ENCODE peak calls at places on chromosomes 3 and 15, in nine cellular contexts. One of them, this sample, is unnamed.

GRCh38 chr15:42911058-42911592 is 9.5 kb downstream of the TTBK2 start:
- DNase-seq in ovary: no peak
- DNase-seq in vagina: no peak
- DNase-seq in esophagus squamous epithelium: no peak
- DNase-seq in Peyer's patch: no peak
- DNase-seq in HCT116: no peak
- DNase-seq in IMR-90: peak
- DNase-seq in heart left ventricle: no peak
- DNase-seq in sigmoid colon: no peak
- DNase-seq in this sample: no peak

GRCh38 chr3:50271314-50272072 is 2.5 kb downstream of the SEMA3B start:
- DNase-seq in ovary: no peak
- DNase-seq in vagina: no peak
- DNase-seq in esophagus squamous epithelium: no peak
- DNase-seq in Peyer's patch: peak
- DNase-seq in HCT116: no peak
- DNase-seq in IMR-90: no peak
- DNase-seq in heart left ventricle: no peak
- DNase-seq in sigmoid colon: no peak
- DNase-seq in this sample: no peak

GRCh38 chr15:92915766-92916435 is 15.8 kb downstream of the CHD2 start:
- DNase-seq in ovary: no peak
- DNase-seq in vagina: no peak
- DNase-seq in esophagus squamous epithelium: no peak
- DNase-seq in Peyer's patch: no peak
- DNase-seq in HCT116: no peak
- DNase-seq in IMR-90: peak
- DNase-seq in heart left ventricle: no peak
- DNase-seq in sigmoid colon: no peak
- DNase-seq in this sample: no peak

GRCh38 chr3:184552296-184552695 is 9.3 kb upstream of the EPHB3 start:
- DNase-seq in ovary: no peak
- DNase-seq in vagina: no peak
- DNase-seq in esophagus squamous epithelium: no peak
- DNase-seq in Peyer's patch: no peak
- DNase-seq in HCT116: no peak
- DNase-seq in IMR-90: no peak
- DNase-seq in heart left ventricle: no peak
- DNase-seq in sigmoid colon: no peak
- DNase-seq in this sample: no peak

GRCh38 chr15:93973287-93973686 is 258.1 kb upstream of the MCTP2 start:
- DNase-seq in ovary: no peak
- DNase-seq in vagina: no peak
- DNase-seq in esophagus squamous epithelium: no peak
- DNase-seq in Peyer's patch: peak
- DNase-seq in HCT116: no peak
- DNase-seq in IMR-90: no peak
- DNase-seq in heart left ventricle: peak
- DNase-seq in sigmoid colon: peak
- DNase-seq in this sample: no peak

GRCh38 chr3:87501076-87501475 is 224.7 kb upstream of the POU1F1 start:
- DNase-seq in ovary: no peak
- DNase-seq in vagina: no peak
- DNase-seq in esophagus squamous epithelium: no peak
- DNase-seq in Peyer's patch: no peak
- DNase-seq in HCT116: no peak
- DNase-seq in IMR-90: no peak
- DNase-seq in heart left ventricle: no peak
- DNase-seq in sigmoid colon: no peak
- DNase-seq in this sample: no peak

GRCh38 chr3:120481056-120481455 is 30.3 kb upstream of the FSTL1 start:
- DNase-seq in ovary: no peak
- DNase-seq in vagina: peak
- DNase-seq in esophagus squamous epithelium: no peak
- DNase-seq in Peyer's patch: no peak
- DNase-seq in HCT116: no peak
- DNase-seq in IMR-90: no peak
- DNase-seq in heart left ventricle: no peak
- DNase-seq in sigmoid colon: no peak
- DNase-seq in this sample: no peak

GRCh38 chr3:171614318-171614967 is 154.2 kb upstream of the TNIK start:
- DNase-seq in ovary: peak
- DNase-seq in vagina: no peak
- DNase-seq in esophagus squamous epithelium: no peak
- DNase-seq in Peyer's patch: no peak
- DNase-seq in HCT116: no peak
- DNase-seq in IMR-90: peak
- DNase-seq in heart left ventricle: peak
- DNase-seq in sigmoid colon: no peak
- DNase-seq in this sample: no peak

GRCh38 chr15:36982441-36982840 is 117.9 kb downstream of the MEIS2 start:
- DNase-seq in ovary: no peak
- DNase-seq in vagina: no peak
- DNase-seq in esophagus squamous epithelium: no peak
- DNase-seq in Peyer's patch: no peak
- DNase-seq in HCT116: no peak
- DNase-seq in IMR-90: peak
- DNase-seq in heart left ventricle: no peak
- DNase-seq in sigmoid colon: no peak
- DNase-seq in this sample: no peak

GRCh38 chr3:11532865-11533490 is 110.7 kb downstream of the VGLL4 start:
- DNase-seq in ovary: peak
- DNase-seq in vagina: no peak
- DNase-seq in esophagus squamous epithelium: no peak
- DNase-seq in Peyer's patch: no peak
- DNase-seq in HCT116: no peak
- DNase-seq in IMR-90: peak
- DNase-seq in heart left ventricle: no peak
- DNase-seq in sigmoid colon: peak
- DNase-seq in this sample: no peak

GRCh38 chr3:133426721-133427120 is 26.9 kb downstream of the BFSP2 start:
- DNase-seq in ovary: no peak
- DNase-seq in vagina: no peak
- DNase-seq in esophagus squamous epithelium: no peak
- DNase-seq in Peyer's patch: no peak
- DNase-seq in HCT116: no peak
- DNase-seq in IMR-90: peak
- DNase-seq in heart left ventricle: no peak
- DNase-seq in sigmoid colon: no peak
- DNase-seq in this sample: no peak

GRCh38 chr15:48806151-48806550 is 4.7 kb downstream of the CEP152 start:
- DNase-seq in ovary: no peak
- DNase-seq in vagina: no peak
- DNase-seq in esophagus squamous epithelium: no peak
- DNase-seq in Peyer's patch: no peak
- DNase-seq in HCT116: no peak
- DNase-seq in IMR-90: peak
- DNase-seq in heart left ventricle: peak
- DNase-seq in sigmoid colon: no peak
- DNase-seq in this sample: no peak

GRCh38 chr15:100602064-100602821 is at the start of the genes ASB7 and LINS1:
- DNase-seq in ovary: peak
- DNase-seq in vagina: peak
- DNase-seq in esophagus squamous epithelium: peak
- DNase-seq in Peyer's patch: peak
- DNase-seq in HCT116: peak
- DNase-seq in IMR-90: peak
- DNase-seq in heart left ventricle: peak
- DNase-seq in sigmoid colon: peak
- DNase-seq in this sample: peak
- TF ChIP-seq POLR2A in ovary: no peak
- TF ChIP-seq POLR2A in vagina: no peak
- TF ChIP-seq POLR2A in esophagus squamous epithelium: no peak
- TF ChIP-seq POLR2A in Peyer's patch: peak
- TF ChIP-seq POLR2A in HCT116: peak
- TF ChIP-seq POLR2A in IMR-90: no peak
- TF ChIP-seq POLR2A in heart left ventricle: peak
- TF ChIP-seq POLR2A in sigmoid colon: no peak
- TF ChIP-seq POLR2A in this sample: peak

GRCh38 chr3:69205385-69205784 is 83.0 kb upstream of the LMOD3 start:
- DNase-seq in ovary: no peak
- DNase-seq in vagina: no peak
- DNase-seq in esophagus squamous epithelium: no peak
- DNase-seq in Peyer's patch: no peak
- DNase-seq in HCT116: no peak
- DNase-seq in IMR-90: no peak
- DNase-seq in heart left ventricle: no peak
- DNase-seq in sigmoid colon: no peak
- DNase-seq in this sample: no peak

GRCh38 chr3:69207036-69207435 is 84.6 kb upstream of the LMOD3 start:
- DNase-seq in ovary: no peak
- DNase-seq in vagina: no peak
- DNase-seq in esophagus squamous epithelium: no peak
- DNase-seq in Peyer's patch: no peak
- DNase-seq in HCT116: no peak
- DNase-seq in IMR-90: no peak
- DNase-seq in heart left ventricle: no peak
- DNase-seq in sigmoid colon: no peak
- DNase-seq in this sample: no peak

GRCh38 chr3:69203631-69204314 is 81.4 kb upstream of the LMOD3 start:
- DNase-seq in ovary: no peak
- DNase-seq in vagina: no peak
- DNase-seq in esophagus squamous epithelium: no peak
- DNase-seq in Peyer's patch: no peak
- DNase-seq in HCT116: no peak
- DNase-seq in IMR-90: no peak
- DNase-seq in heart left ventricle: no peak
- DNase-seq in sigmoid colon: no peak
- DNase-seq in this sample: no peak

GRCh38 chr3:69201658-69202057 is 79.3 kb upstream of the LMOD3 start:
- DNase-seq in ovary: no peak
- DNase-seq in vagina: no peak
- DNase-seq in esophagus squamous epithelium: no peak
- DNase-seq in Peyer's patch: no peak
- DNase-seq in HCT116: no peak
- DNase-seq in IMR-90: no peak
- DNase-seq in heart left ventricle: no peak
- DNase-seq in sigmoid colon: no peak
- DNase-seq in this sample: peak

GRCh38 chr3:69204315-69204957 is 82.0 kb upstream of the LMOD3 start:
- DNase-seq in ovary: no peak
- DNase-seq in vagina: no peak
- DNase-seq in esophagus squamous epithelium: no peak
- DNase-seq in Peyer's patch: no peak
- DNase-seq in HCT116: no peak
- DNase-seq in IMR-90: peak
- DNase-seq in heart left ventricle: peak
- DNase-seq in sigmoid colon: no peak
- DNase-seq in this sample: no peak
- TF ChIP-seq POLR2A in ovary: no peak
- TF ChIP-seq POLR2A in vagina: no peak
- TF ChIP-seq POLR2A in esophagus squamous epithelium: no peak
- TF ChIP-seq POLR2A in Peyer's patch: no peak
- TF ChIP-seq POLR2A in HCT116: no peak
- TF ChIP-seq POLR2A in IMR-90: no peak
- TF ChIP-seq POLR2A in heart left ventricle: no peak
- TF ChIP-seq POLR2A in sigmoid colon: no peak
- TF ChIP-seq POLR2A in this sample: no peak

GRCh38 chr3:9947025-9947995 is 4.9 kb downstream of the PRRT3 start:
- DNase-seq in ovary: peak
- DNase-seq in vagina: no peak
- DNase-seq in esophagus squamous epithelium: no peak
- DNase-seq in Peyer's patch: peak
- DNase-seq in HCT116: peak
- DNase-seq in IMR-90: peak
- DNase-seq in heart left ventricle: peak
- DNase-seq in sigmoid colon: peak
- DNase-seq in this sample: peak
- TF ChIP-seq POLR2A in ovary: no peak
- TF ChIP-seq POLR2A in vagina: no peak
- TF ChIP-seq POLR2A in esophagus squamous epithelium: no peak
- TF ChIP-seq POLR2A in Peyer's patch: no peak
- TF ChIP-seq POLR2A in HCT116: peak
- TF ChIP-seq POLR2A in IMR-90: no peak
- TF ChIP-seq POLR2A in heart left ventricle: no peak
- TF ChIP-seq POLR2A in sigmoid colon: no peak
- TF ChIP-seq POLR2A in this sample: peak

GRCh38 chr15:45871121-45871855 is 236.5 kb downstream of the SQOR start:
- DNase-seq in ovary: no peak
- DNase-seq in vagina: no peak
- DNase-seq in esophagus squamous epithelium: no peak
- DNase-seq in Peyer's patch: no peak
- DNase-seq in HCT116: no peak
- DNase-seq in IMR-90: no peak
- DNase-seq in heart left ventricle: no peak
- DNase-seq in sigmoid colon: no peak
- DNase-seq in this sample: no peak
- TF ChIP-seq POLR2A in ovary: no peak
- TF ChIP-seq POLR2A in vagina: no peak
- TF ChIP-seq POLR2A in esophagus squamous epithelium: no peak
- TF ChIP-seq POLR2A in Peyer's patch: no peak
- TF ChIP-seq POLR2A in HCT116: no peak
- TF ChIP-seq POLR2A in IMR-90: no peak
- TF ChIP-seq POLR2A in heart left ventricle: no peak
- TF ChIP-seq POLR2A in sigmoid colon: no peak
- TF ChIP-seq POLR2A in this sample: no peak

GRCh38 chr15:89807689-89808088 is 7.0 kb downstream of the ANPEP start:
- DNase-seq in ovary: no peak
- DNase-seq in vagina: no peak
- DNase-seq in esophagus squamous epithelium: no peak
- DNase-seq in Peyer's patch: no peak
- DNase-seq in HCT116: no peak
- DNase-seq in IMR-90: no peak
- DNase-seq in heart left ventricle: no peak
- DNase-seq in sigmoid colon: no peak
- DNase-seq in this sample: no peak

GRCh38 chr15:89805241-89806216 is 9.1 kb downstream of the ANPEP start:
- DNase-seq in ovary: no peak
- DNase-seq in vagina: no peak
- DNase-seq in esophagus squamous epithelium: no peak
- DNase-seq in Peyer's patch: no peak
- DNase-seq in HCT116: no peak
- DNase-seq in IMR-90: no peak
- DNase-seq in heart left ventricle: no peak
- DNase-seq in sigmoid colon: no peak
- DNase-seq in this sample: no peak

GRCh38 chr15:89808160-89808870 is 6.3 kb downstream of the ANPEP start:
- DNase-seq in ovary: no peak
- DNase-seq in vagina: no peak
- DNase-seq in esophagus squamous epithelium: no peak
- DNase-seq in Peyer's patch: no peak
- DNase-seq in HCT116: no peak
- DNase-seq in IMR-90: no peak
- DNase-seq in heart left ventricle: no peak
- DNase-seq in sigmoid colon: no peak
- DNase-seq in this sample: no peak

GRCh38 chr15:89806217-89806564 is 8.5 kb downstream of the ANPEP start:
- DNase-seq in ovary: no peak
- DNase-seq in vagina: no peak
- DNase-seq in esophagus squamous epithelium: no peak
- DNase-seq in Peyer's patch: no peak
- DNase-seq in HCT116: no peak
- DNase-seq in IMR-90: no peak
- DNase-seq in heart left ventricle: no peak
- DNase-seq in sigmoid colon: no peak
- DNase-seq in this sample: no peak

GRCh38 chr15:89806565-89807550 is 7.8 kb downstream of the ANPEP start:
- DNase-seq in ovary: no peak
- DNase-seq in vagina: no peak
- DNase-seq in esophagus squamous epithelium: no peak
- DNase-seq in Peyer's patch: peak
- DNase-seq in HCT116: no peak
- DNase-seq in IMR-90: no peak
- DNase-seq in heart left ventricle: no peak
- DNase-seq in sigmoid colon: no peak
- DNase-seq in this sample: no peak
- TF ChIP-seq POLR2A in ovary: no peak
- TF ChIP-seq POLR2A in vagina: no peak
- TF ChIP-seq POLR2A in esophagus squamous epithelium: no peak
- TF ChIP-seq POLR2A in Peyer's patch: peak
- TF ChIP-seq POLR2A in HCT116: no peak
- TF ChIP-seq POLR2A in IMR-90: no peak
- TF ChIP-seq POLR2A in heart left ventricle: no peak
- TF ChIP-seq POLR2A in sigmoid colon: no peak
- TF ChIP-seq POLR2A in this sample: no peak

This sample was measured in prostate gland.